ENCODE peak calls at places on chromosomes 1 and 21, in seven cellular contexts. N is hepatocyte; P is CD4-positive, alpha-beta memory T cell; Z is GM12878; R is PC-3; X is MM.1S; A is effector memory CD4-positive, alpha-beta T cell. W is an unnamed sample.
A peak's percentile ranks its signal among the peaks of the same experiment; 100 is the strongest.

GRCh38 chr1:228318823-228319241 is 87.8 kb downstream of the TRIM11 start:
- DNase-seq in N (no peak), P (no peak), Z (no peak), R (no peak), X (no peak), A (no peak), W (no peak)

GRCh38 chr1:117540532-117540931 is 65.3 kb upstream of the TENT5C start:
- DNase-seq in N (no peak), P (no peak), Z (no peak), R (no peak), X (no peak), A (no peak), W (no peak)

GRCh38 chr1:234586304-234586703 is 23.7 kb downstream of the IRF2BP2 start:
- DNase-seq in N (no peak), P (no peak), Z (no peak), R (no peak), X (no peak), A (no peak), W (no peak)

GRCh38 chr1:185483647-185484450 is 166.8 kb upstream of the IVNS1ABP start:
- DNase-seq in N (peak; percentile 26), P (no peak), Z (no peak), R (peak; percentile 35), X (no peak), A (no peak), W (no peak)

GRCh38 chr1:114342376-114342775 is 168.6 kb downstream of the TRIM33 start:
- DNase-seq in N (no peak), P (peak; percentile 55), Z (no peak), R (peak; percentile 40), X (no peak), A (peak; percentile 23), W (no peak)

GRCh38 chr21:42855937-42856335 is 23.4 kb downstream of the WDR4 start:
- DNase-seq in N (no peak), P (no peak), Z (no peak), R (no peak), X (no peak), A (no peak), W (no peak)

GRCh38 chr1:171245458-171246064 is 2.7 kb upstream of the FMO1 start:
- DNase-seq in N (peak; percentile 69), P (peak; percentile 18), Z (no peak), R (peak; percentile 82), X (peak; percentile 78), A (no peak), W (no peak)

GRCh38 chr1:218274551-218274950 is 10.5 kb upstream of the RRP15 start:
- DNase-seq in N (no peak), P (no peak), Z (no peak), R (no peak), X (no peak), A (no peak), W (no peak)

GRCh38 chr1:20426923-20427322 is 59.1 kb downstream of the CAMK2N1 start:
- DNase-seq in N (peak; percentile 48), P (no peak), Z (no peak), R (peak; percentile 86), X (no peak), A (no peak), W (no peak)

GRCh38 chr1:219031821-219032220 is 141.9 kb upstream of the LYPLAL1 start:
- DNase-seq in N (no peak), P (no peak), Z (no peak), R (peak; percentile 64), X (no peak), A (no peak), W (no peak)

GRCh38 chr1:13662498-13662897 is 37.5 kb upstream of the PRDM2 start:
- DNase-seq in N (peak; percentile 51), P (no peak), Z (no peak), R (peak; percentile 54), X (no peak), A (no peak), W (no peak)

GRCh38 chr1:239240736-239241135 is 145.6 kb upstream of the CHRM3 start:
- DNase-seq in N (no peak), P (no peak), Z (no peak), R (no peak), X (peak; percentile 74), A (no peak), W (no peak)

GRCh38 chr1:154167461-154167860 is 12.6 kb upstream of the NUP210L start:
- DNase-seq in N (no peak), P (no peak), Z (no peak), R (no peak), X (no peak), A (no peak), W (no peak)

GRCh38 chr1:73801912-73802429 is 396.0 kb downstream of the LRRIQ3 start:
- DNase-seq in N (no peak), P (no peak), Z (no peak), R (peak; percentile 40), X (no peak), A (no peak), W (no peak)

GRCh38 chr1:184823080-184823479 is 68.4 kb upstream of the EDEM3 start:
- DNase-seq in N (peak; percentile 43), P (no peak), Z (no peak), R (no peak), X (peak; percentile 4), A (no peak), W (no peak)

GRCh38 chr1:185439727-185440415 is 122.8 kb upstream of the IVNS1ABP start:
- DNase-seq in N (peak; percentile 57), P (peak; percentile 15), Z (peak; percentile 20), R (peak; percentile 83), X (no peak), A (no peak), W (peak; percentile 35)

GRCh38 chr1:201048521-201048920 is 25.0 kb upstream of the KIF21B start:
- DNase-seq in N (no peak), P (no peak), Z (no peak), R (no peak), X (no peak), A (no peak), W (no peak)

GRCh38 chr1:236491469-236492136 is 32.2 kb upstream of the LGALS8 start:
- DNase-seq in N (no peak), P (no peak), Z (no peak), R (no peak), X (no peak), A (no peak), W (no peak)

GRCh38 chr1:40140211-40140709 is 20.9 kb upstream of the RLF start:
- DNase-seq in N (peak; percentile 16), P (no peak), Z (no peak), R (peak; percentile 68), X (no peak), A (no peak), W (no peak)

GRCh38 chr1:21936366-21937031 is 611 bp downstream of the HSPG2 start:
- DNase-seq in N (no peak), P (no peak), Z (no peak), R (peak; percentile 18), X (no peak), A (no peak), W (no peak)

GRCh38 chr1:229714964-229715603 is 89.0 kb downstream of the URB2 start:
- DNase-seq in N (no peak), P (peak; percentile 39), Z (no peak), R (peak; percentile 82), X (peak; percentile 71), A (peak; percentile 9), W (no peak)

GRCh38 chr21:38810826-38811164 is 5.1 kb downstream of the ETS2 start:
- DNase-seq in N (no peak), P (no peak), Z (no peak), R (no peak), X (no peak), A (no peak), W (no peak)
- H3K4me3 ChIP-seq in N (no peak overlapping the region), P (no peak overlapping the region), Z (no peak overlapping the region), R (peak overlapping the region; percentile 88), X (no peak overlapping the region), A (no peak overlapping the region), W (no peak overlapping the region)

DNA sequence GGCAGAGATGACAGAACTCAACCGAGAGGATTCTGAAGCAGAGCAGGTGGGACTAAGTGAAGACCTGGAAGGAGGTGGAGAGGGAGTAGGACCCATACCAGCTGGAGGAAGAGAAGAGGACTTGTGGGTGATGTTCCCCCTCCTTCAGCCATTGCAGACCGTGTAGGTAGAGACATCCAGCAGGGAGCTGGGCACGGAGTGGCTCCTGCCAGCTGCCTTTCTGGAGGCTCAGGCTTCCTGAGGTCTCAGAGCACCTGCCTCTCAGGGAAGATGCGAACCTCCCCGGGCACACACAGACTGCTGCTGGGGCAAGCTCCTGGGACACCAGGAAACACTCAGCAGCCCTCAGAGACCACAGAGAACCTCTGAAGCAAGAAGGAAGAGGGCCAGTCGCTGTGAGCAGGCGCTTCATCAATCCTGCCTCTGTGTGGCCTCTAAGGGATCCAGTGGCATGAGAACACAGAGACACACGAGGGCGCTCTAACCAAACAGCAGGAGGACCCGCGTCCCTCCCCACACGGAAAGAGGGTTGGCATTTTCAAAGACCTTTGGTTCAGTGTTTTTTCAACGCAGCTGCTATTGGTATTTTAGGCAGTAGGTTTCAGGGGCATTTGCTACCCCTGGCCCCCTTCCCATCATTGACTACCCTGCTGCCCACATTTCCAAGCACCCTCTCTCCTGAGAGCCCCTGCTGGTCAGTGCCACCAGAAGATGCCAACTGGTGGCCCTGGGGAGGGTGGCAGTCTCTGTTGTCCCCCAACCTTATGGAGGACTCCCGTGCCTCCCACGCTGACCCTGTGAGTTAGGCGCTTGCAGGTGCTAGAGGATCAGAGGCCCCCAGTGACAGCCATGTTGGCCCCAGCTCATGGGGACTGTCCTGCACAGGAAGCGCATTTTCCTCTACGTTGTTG is 89.6 kb upstream of the EDN2 start:
- DNase-seq in N (peak; percentile 90), P (peak; percentile 79), Z (peak; percentile 56), R (peak; percentile 85), X (peak; percentile 85), A (peak; percentile 45), W (peak; percentile 59)
- H3K27me3 ChIP-seq in N (peaks cover 4% of the 10 kb centered on the region), P (no peaks in the 10 kb centered on the region), Z (no peaks in the 10 kb centered on the region), R (no peaks in the 10 kb centered on the region), X (no peaks in the 10 kb centered on the region), A (no peaks in the 10 kb centered on the region), W (no peaks in the 10 kb centered on the region)

DNA sequence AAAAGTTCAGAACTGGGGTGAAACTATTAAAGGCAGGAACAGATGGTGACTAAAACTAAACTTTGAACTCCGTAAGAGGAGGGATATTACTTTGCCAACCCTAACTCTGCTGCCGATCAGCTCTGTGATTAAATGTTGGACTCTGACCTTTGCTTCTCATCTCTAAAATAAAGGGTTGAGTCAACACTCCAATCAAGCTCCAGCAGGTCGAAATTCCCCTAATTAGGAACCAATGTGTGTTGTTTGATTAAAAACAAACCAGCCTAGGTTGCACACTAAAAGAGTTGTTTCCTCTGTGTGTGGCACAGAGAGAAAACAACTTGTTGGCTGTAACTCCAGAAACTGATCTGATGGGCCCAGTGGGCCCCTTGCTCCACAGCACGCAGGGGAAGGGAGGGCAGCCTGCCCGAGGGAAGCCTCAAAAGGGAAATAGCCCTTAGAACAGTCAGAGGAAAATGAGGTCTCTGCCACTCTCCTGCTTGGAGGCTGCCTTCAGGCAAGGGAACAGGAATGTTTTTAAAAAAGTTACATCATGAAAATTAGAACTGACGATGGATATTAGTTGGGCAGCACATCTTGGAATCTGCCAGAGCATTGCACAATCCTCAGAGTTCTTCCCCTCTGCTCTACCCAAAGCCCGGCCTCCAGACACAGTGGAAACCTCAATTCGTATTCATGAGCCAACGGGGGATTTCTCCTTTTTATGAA is 69.3 kb downstream of the KCTD3 start:
- DNase-seq in N (peak; percentile 36), P (no peak), Z (no peak), R (no peak), X (no peak), A (no peak), W (no peak)
- H3K4me3 ChIP-seq in N (no peak overlapping the region), P (no peak overlapping the region), Z (no peak overlapping the region), R (no peak overlapping the region), X (no peak overlapping the region), A (no peak overlapping the region), W (no peak overlapping the region)

DNA sequence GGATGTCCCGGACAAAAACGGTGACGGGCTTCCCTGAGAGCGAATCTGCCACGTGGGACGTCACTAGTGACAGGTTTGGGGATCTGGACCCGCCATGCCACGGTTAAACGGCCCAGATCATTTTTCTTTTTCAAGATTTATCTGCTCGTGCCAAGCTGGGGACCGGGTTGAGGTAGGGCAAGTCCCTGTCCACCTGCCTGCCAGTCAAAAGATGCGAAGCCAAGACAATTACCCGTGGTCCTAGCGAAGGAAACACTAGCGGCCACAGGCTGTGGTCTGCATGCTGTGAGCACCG is 904 bp upstream of the BATF3 start:
- DNase-seq in N (no peak), P (no peak), Z (no peak), R (no peak), X (no peak), A (no peak), W (no peak)
- H3K27me3 ChIP-seq in N (peaks cover 41% of the 10 kb centered on the region), P (no peaks in the 10 kb centered on the region), Z (no peaks in the 10 kb centered on the region), R (peaks cover 76% of the 10 kb centered on the region), X (peaks cover 15% of the 10 kb centered on the region), A (no peaks in the 10 kb centered on the region), W (no peaks in the 10 kb centered on the region)

W was measured in GM06990.